ENCODE peak calls at places on chromosomes 11 and 22, in seven cellular contexts. Q is Karpas-422, I is mammary epithelial cell, A is H9, H is HCT116, F is PC-3, P is endothelial cell of umbilical vein. R is an unnamed sample.
A peak's percentile ranks its signal among the peaks of the same experiment; 100 is the strongest.

GRCh38 chr11:66559141-66559861 is 9.1 kb downstream of the CTSF start:
- DNase-seq in Q (no peak), I (no peak), A (peak; percentile 67), H (no peak), F (no peak), P (no peak), R (no peak)

GRCh38 chr22:49960159-49960966 is at the start of gene PIM3:
- DNase-seq in Q (peak; percentile 98), I (peak; percentile 95), A (peak; percentile 94), H (peak; percentile 93), F (peak; percentile 95), P (peak; percentile 97), R (peak; percentile 99)

GRCh38 chr11:77267910-77268309 is 33.6 kb downstream of the GDPD4 start:
- DNase-seq in Q (no peak), I (peak; percentile 51), A (no peak), H (no peak), F (no peak), P (no peak), R (no peak)

GRCh38 chr11:68120212-68121066 is 749 bp downstream of the CHKA start:
- DNase-seq in Q (peak; percentile 77), I (no peak), A (peak; percentile 59), H (no peak), F (peak; percentile 47), P (peak; percentile 51), R (peak; percentile 67)

GRCh38 chr22:22884010-22884887 is 3.4 kb upstream of the IGLL5 start:
- DNase-seq in Q (peak; percentile 96), I (peak; percentile 37), A (peak; percentile 84), H (peak; percentile 66), F (peak; percentile 67), P (peak; percentile 52), R (peak; percentile 90)

GRCh38 chr11:8093931-8094575 is 13.0 kb downstream of the TUB start:
- DNase-seq in Q (no peak), I (no peak), A (no peak), H (no peak), F (no peak), P (no peak), R (no peak)

GRCh38 chr22:42127606-42128005 is 3.0 kb downstream of the CYP2D6 start:
- DNase-seq in Q (no peak), I (no peak), A (no peak), H (no peak), F (no peak), P (no peak), R (no peak)

GRCh38 chr11:69157156-69157821 is 1.6 kb downstream of the SMIM38 start:
- DNase-seq in Q (no peak), I (peak; percentile 49), A (no peak), H (no peak), F (no peak), P (peak; percentile 13), R (no peak)

GRCh38 chr11:85845052-85845631 is 10.0 kb upstream of the CCDC83 start:
- DNase-seq in Q (no peak), I (peak; percentile 76), A (no peak), H (no peak), F (peak; percentile 62), P (peak; percentile 11), R (no peak)

GRCh38 chr11:32478277-32478731 is 43.0 kb upstream of the WT1 start:
- DNase-seq in Q (no peak), I (no peak), A (no peak), H (no peak), F (no peak), P (no peak), R (no peak)

GRCh38 chr11:134481135-134481534 is 69.1 kb upstream of the B3GAT1 start:
- DNase-seq in Q (no peak), I (no peak), A (peak; percentile 15), H (no peak), F (no peak), P (no peak), R (no peak)

GRCh38 chr11:34373727-34374126 is 15.9 kb upstream of the ABTB2 start:
- DNase-seq in Q (no peak), I (no peak), A (no peak), H (no peak), F (no peak), P (no peak), R (no peak)

GRCh38 chr11:34380696-34381095 is 22.9 kb upstream of the ABTB2 start:
- DNase-seq in Q (no peak), I (peak; percentile 85), A (no peak), H (peak; percentile 39), F (peak; percentile 95), P (no peak), R (no peak)

GRCh38 chr11:34379081-34379480 is 21.3 kb upstream of the ABTB2 start:
- DNase-seq in Q (no peak), I (peak; percentile 75), A (no peak), H (no peak), F (peak; percentile 94), P (no peak), R (no peak)

GRCh38 chr11:34381775-34382174 is 24.0 kb upstream of the ABTB2 start:
- DNase-seq in Q (no peak), I (no peak), A (no peak), H (no peak), F (no peak), P (no peak), R (no peak)

GRCh38 chr11:34379539-34379938 is 21.7 kb upstream of the ABTB2 start:
- DNase-seq in Q (no peak), I (no peak), A (no peak), H (no peak), F (peak; percentile 31), P (no peak), R (no peak)
- H2AFZ ChIP-seq in Q (no peak overlapping the region), I (no peak overlapping the region), A (no peak overlapping the region), H (no peak overlapping the region), F (no peak overlapping the region), P (no peak overlapping the region), R (no peak overlapping the region)

GRCh38 chr11:17399236-17399635 is 10.8 kb upstream of the KCNJ11 start:
- DNase-seq in Q (no peak), I (no peak), A (no peak), H (no peak), F (no peak), P (no peak), R (no peak)

GRCh38 chr11:17401841-17402240 is 13.4 kb upstream of the KCNJ11 start:
- DNase-seq in Q (no peak), I (no peak), A (no peak), H (no peak), F (no peak), P (no peak), R (no peak)

GRCh38 chr11:17402486-17402885 is 14.0 kb upstream of the KCNJ11 start:
- DNase-seq in Q (no peak), I (no peak), A (no peak), H (no peak), F (no peak), P (no peak), R (no peak)

GRCh38 chr11:17401316-17401715 is 12.9 kb upstream of the KCNJ11 start:
- DNase-seq in Q (no peak), I (no peak), A (no peak), H (no peak), F (no peak), P (no peak), R (no peak)

DNA sequence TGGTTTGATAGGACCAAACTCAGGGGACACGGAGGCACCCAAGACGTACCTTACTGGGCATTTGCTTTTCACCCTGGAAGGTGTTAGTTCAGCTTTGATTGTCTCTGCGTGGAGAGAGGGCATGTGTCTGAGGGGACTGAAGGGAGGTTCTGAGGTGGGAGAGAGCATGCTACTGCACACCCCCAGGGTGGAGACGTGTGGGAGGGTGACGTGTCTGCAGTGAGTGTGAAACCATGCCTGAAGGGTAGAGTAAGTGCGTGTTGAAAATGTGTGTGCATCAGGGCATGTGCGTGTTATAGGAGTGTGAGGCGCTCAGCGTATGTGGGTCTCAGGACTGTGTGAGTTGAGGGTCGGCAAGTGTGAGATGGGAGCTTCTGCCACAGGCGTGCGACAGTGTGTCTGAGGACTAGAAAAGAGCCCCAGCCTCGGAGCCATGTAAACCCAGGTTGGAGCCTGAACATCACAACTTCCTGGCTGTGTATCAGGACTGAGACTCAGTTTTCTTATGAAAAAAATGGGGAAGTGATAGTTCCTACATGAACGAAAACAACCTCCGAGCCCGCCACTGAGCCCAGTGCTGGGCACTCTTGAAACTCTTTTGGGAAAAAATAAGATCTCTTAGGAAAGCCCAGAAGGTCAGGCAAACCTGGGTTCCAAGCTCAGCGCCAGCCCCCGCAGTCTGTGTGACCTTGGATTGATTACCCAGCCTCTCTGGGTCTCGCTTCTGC is 11.8 kb upstream of the KCNJ11 start:
- DNase-seq in Q (peak; percentile 50), I (no peak), A (no peak), H (no peak), F (no peak), P (no peak), R (peak; percentile 67)
- H2AFZ ChIP-seq in Q (peak overlapping the region; percentile 72), I (no peak overlapping the region), A (no peak overlapping the region), H (no peak overlapping the region), F (no peak overlapping the region), P (no peak overlapping the region), R (peak overlapping the region; percentile 94)

GRCh38 chr22:24232124-24232523 is 12.8 kb downstream of the GGT5 start:
- DNase-seq in Q (no peak), I (no peak), A (no peak), H (no peak), F (no peak), P (no peak), R (no peak)

GRCh38 chr22:24232725-24233124 is 12.2 kb downstream of the GGT5 start:
- DNase-seq in Q (no peak), I (no peak), A (no peak), H (no peak), F (no peak), P (no peak), R (no peak)

GRCh38 chr22:24233235-24233634 is 11.6 kb downstream of the GGT5 start:
- DNase-seq in Q (no peak), I (no peak), A (no peak), H (no peak), F (no peak), P (no peak), R (no peak)

GRCh38 chr22:24231706-24232105 is 13.2 kb downstream of the GGT5 start:
- DNase-seq in Q (no peak), I (no peak), A (no peak), H (no peak), F (no peak), P (no peak), R (no peak)

DNA sequence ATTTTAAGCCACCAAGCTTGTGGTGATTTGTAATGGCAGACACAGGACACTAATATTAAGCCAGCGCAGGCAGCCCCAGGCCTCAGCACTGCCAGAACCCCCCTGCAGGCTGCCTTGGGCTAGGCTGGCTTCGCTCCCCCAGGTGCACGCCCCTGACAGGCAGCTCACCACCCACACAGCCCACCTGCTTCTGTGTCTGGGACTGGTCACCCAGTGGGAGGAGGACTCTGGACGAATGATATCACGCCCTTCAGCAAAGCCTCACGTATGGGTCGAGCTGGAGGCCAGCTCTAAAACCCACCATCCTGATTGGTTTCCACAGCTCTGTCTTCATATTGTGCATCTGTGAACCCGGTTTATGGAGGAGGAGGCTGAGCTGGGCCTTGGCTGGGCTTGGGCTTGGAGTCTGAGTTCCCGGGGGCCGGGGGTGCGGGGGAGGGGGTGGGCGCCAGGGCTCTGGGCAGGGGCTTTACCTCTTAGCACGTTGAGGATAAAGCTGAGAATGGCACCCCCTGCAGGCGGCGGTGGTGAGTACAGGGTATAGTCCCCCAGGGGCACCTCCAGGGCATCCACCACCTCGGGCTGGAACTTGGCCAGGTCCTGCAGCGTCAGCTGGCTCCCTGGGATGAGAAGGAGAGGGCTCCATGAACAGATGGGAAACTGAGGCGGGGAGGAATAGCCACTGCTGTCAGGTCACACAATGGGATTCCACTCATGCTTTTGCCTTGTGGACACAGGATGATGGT is 13.8 kb downstream of the GGT5 start:
- DNase-seq in Q (peak; percentile 86), I (no peak), A (peak; percentile 88), H (no peak), F (no peak), P (peak; percentile 18), R (peak; percentile 61)
- H2AFZ ChIP-seq in Q (no peak overlapping the region), I (no peak overlapping the region), A (no peak overlapping the region), H (peak overlapping the region; percentile 82), F (no peak overlapping the region), P (no peak overlapping the region), R (no peak overlapping the region)

GRCh38 chr11:125348141-125348651 is 147.9 kb downstream of the FEZ1 start:
- DNase-seq in Q (no peak), I (no peak), A (no peak), H (no peak), F (no peak), P (no peak), R (no peak)
- H2AFZ ChIP-seq in Q (no peak overlapping the region), I (no peak overlapping the region), A (no peak overlapping the region), H (peak overlapping the region; percentile 65), F (no peak overlapping the region), P (no peak overlapping the region), R (no peak overlapping the region)